ENCODE peak calls at places on chromosomes 3 and 15, in four cellular contexts. X is A549, I is kidney epithelial cell, F is astrocyte of the spinal cord. K is an unnamed sample.

GRCh38 chr3:13878711-13879101 is 1.2 kb downstream of the WNT7A start:
- DNase-seq in X (no peak), I (no peak), F (no peak), K (no peak)

GRCh38 chr15:93913871-93914270 is 317.5 kb upstream of the MCTP2 start:
- DNase-seq in X (no peak), I (no peak), F (no peak), K (no peak)

GRCh38 chr3:4688411-4688810 is 195.3 kb downstream of the ITPR1 start:
- DNase-seq in X (no peak), I (no peak), F (no peak), K (peak)

GRCh38 chr3:75265897-75266296 is 398.2 kb upstream of the FRG2C start:
- DNase-seq in X (no peak), I (no peak), F (no peak), K (no peak)

GRCh38 chr3:52310861-52311566 is 5.1 kb upstream of the DNAH1 start:
- DNase-seq in X (no peak), I (no peak), F (peak), K (no peak)

GRCh38 chr3:156739976-156740375 is 65.6 kb downstream of the TIPARP start:
- DNase-seq in X (no peak), I (no peak), F (no peak), K (no peak)

GRCh38 chr15:101022876-101023275 is 103.7 kb downstream of the LRRK1 start:
- DNase-seq in X (no peak), I (no peak), F (no peak), K (no peak)

GRCh38 chr15:69094124-69095030 is 66.1 kb upstream of the GLCE start:
- DNase-seq in X (no peak), I (no peak), F (no peak), K (no peak)

GRCh38 chr15:100861511-100861991 is 18.1 kb upstream of the ALDH1A3 start:
- DNase-seq in X (no peak), I (no peak), F (no peak), K (no peak)

GRCh38 chr3:15055019-15055557 is 10.0 kb downstream of the MRPS25 start:
- DNase-seq in X (no peak), I (no peak), F (peak), K (peak)

GRCh38 chr3:21934576-21934975 is 183.6 kb upstream of the ZNF385D start:
- DNase-seq in X (no peak), I (no peak), F (no peak), K (no peak)

GRCh38 chr15:90889736-90890456 is 5.6 kb downstream of the FES start:
- DNase-seq in X (no peak), I (no peak), F (no peak), K (no peak)

GRCh38 chr3:72164635-72164978 is 379.7 kb upstream of the PROK2 start:
- DNase-seq in X (no peak), I (no peak), F (no peak), K (no peak)

GRCh38 chr3:107958151-107958550 is 132.7 kb downstream of the CD47 start:
- DNase-seq in X (no peak), I (no peak), F (no peak), K (no peak)

GRCh38 chr3:121894191-121894990 is at the start of gene SLC15A2:
- DNase-seq in X (no peak), I (no peak), F (peak), K (no peak)

GRCh38 chr3:126016616-126017015 is 47.6 kb downstream of the ROPN1B start:
- DNase-seq in X (no peak), I (no peak), F (no peak), K (no peak)

GRCh38 chr3:123440181-123440580 is 8.7 kb downstream of the ADCY5 start:
- DNase-seq in X (no peak), I (no peak), F (no peak), K (no peak)

GRCh38 chr15:51499379-51499976 is 123.1 kb downstream of the DMXL2 start:
- DNase-seq in X (peak), I (no peak), F (peak), K (peak)

GRCh38 chr3:126180477-126181397 is at the start of gene ALDH1L1:
- DNase-seq in X (no peak), I (peak), F (peak), K (peak)

GRCh38 chr3:55615694-55616310 is 128.7 kb upstream of the WNT5A start:
- DNase-seq in X (no peak), I (no peak), F (no peak), K (peak)

GRCh38 chr3:96814581-96815567 is at the start of gene EPHA6:
- DNase-seq in X (no peak), I (no peak), F (no peak), K (no peak)

GRCh38 chr15:90829942-90830440 is 38.4 kb upstream of the FURIN start:
- DNase-seq in X (no peak), I (no peak), F (no peak), K (no peak)

GRCh38 chr3:50616003-50616769 is 765 bp upstream of the MAPKAPK3 start:
- DNase-seq in X (peak), I (no peak), F (peak), K (peak)

GRCh38 chr15:23647421-23648375 is at the start of gene MAGEL2:
- DNase-seq in X (no peak), I (no peak), F (peak), K (no peak)

GRCh38 chr15:23645379-23646164 is 2.1 kb downstream of the MAGEL2 start:
- DNase-seq in X (no peak), I (no peak), F (no peak), K (no peak)

GRCh38 chr15:23647001-23647295 is 719 bp downstream of the MAGEL2 start:
- DNase-seq in X (no peak), I (no peak), F (no peak), K (no peak)

GRCh38 chr15:23646165-23647000 is 1.3 kb downstream of the MAGEL2 start:
- DNase-seq in X (no peak), I (no peak), F (no peak), K (no peak)

GRCh38 chr15:23648920-23649515 is 1.4 kb upstream of the MAGEL2 start:
- DNase-seq in X (peak), I (no peak), F (no peak), K (peak)
- H3K4me3 ChIP-seq in X (no peak), I (no peak), F (no peak), K (no peak)

DNA sequence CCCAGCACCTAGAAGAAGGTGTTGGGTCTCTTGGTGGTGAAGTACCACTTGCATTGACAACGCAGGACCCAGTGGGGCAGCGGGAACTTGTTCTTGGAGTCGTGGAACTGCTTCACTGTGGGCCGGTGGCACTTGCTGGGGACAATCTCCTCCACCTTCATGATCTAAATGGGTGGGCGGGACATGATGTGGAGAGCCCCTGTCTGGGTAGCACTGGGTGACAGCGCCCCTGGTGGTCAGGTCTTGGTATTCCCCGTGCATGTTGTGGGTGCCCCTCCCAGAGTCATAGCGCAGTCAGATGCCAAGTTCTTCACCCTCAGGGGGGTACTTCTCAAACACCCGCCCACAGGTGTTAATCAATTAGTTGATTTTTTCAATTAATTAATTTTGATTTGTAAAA is 60.2 kb downstream of the AGBL1 start:
- DNase-seq in X (peak), I (no peak), F (no peak), K (no peak)
- TF ChIP-seq CTCF in X (no peak), I (no peak), F (peak), K (no peak)

DNA sequence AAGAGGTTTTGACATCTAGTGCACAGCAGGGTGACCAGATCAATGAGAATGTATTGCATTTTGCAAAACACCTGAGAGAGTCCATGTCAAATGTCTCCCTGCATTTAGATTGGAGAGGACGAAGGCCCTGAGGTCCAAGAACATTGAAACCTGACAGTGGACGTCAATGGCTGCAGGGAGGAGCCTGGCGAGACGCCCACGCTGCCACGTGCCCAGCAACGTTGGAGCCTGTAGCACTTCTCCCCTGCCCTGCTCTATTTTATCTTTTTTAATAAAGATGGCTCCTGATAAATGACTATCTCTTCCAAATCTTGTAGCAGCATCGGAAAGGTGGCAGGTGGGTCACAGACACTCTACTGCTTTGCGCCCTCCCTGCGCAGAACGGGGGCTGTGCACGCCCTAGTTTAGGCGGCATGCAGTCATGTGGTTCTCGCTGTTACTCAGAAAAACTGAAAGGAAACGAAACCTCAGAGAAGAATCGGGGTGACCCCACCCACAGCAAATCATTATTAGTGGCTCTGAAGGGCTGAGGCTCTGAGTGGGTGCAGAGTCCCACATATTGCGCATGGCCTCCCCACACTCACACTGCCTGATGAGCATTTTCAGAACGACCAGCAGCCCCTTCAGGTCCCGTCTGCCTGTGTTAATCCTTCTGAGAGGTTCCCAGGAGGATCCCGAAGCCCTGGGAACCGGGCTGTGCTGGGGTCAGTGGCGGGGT is 62.5 kb upstream of the TAMM41 start:
- DNase-seq in X (no peak), I (no peak), F (no peak), K (no peak)
- H3K4me3 ChIP-seq in X (no peak), I (no peak), F (no peak), K (no peak)

DNA sequence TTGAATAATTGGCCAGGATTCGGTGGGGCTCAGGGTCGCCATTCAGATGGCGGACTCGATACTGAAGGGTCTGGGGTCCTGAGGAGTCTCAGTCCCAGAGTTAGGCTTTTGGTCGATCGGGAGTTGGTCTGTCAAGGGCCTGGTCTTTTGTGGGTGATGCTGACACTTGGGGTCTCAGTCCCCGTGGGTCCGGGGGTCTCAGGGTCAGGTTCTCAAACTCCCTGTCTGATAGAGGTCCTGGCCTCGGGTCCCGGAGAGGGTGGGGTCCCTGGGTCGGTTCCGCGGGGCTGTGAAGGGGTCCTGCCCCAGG is 467 bp downstream of the NCKIPSD start:
- DNase-seq in X (no peak), I (no peak), F (no peak), K (no peak)
- TF ChIP-seq CTCF in X (no peak), I (no peak), F (no peak), K (no peak)

GRCh38 chr15:71115567-71116351 is 488 bp downstream of the THSD4 start:
- DNase-seq in X (peak), I (no peak), F (peak), K (no peak)
- H3K4me3 ChIP-seq in X (peak), I (peak), F (peak), K (peak)

DNA sequence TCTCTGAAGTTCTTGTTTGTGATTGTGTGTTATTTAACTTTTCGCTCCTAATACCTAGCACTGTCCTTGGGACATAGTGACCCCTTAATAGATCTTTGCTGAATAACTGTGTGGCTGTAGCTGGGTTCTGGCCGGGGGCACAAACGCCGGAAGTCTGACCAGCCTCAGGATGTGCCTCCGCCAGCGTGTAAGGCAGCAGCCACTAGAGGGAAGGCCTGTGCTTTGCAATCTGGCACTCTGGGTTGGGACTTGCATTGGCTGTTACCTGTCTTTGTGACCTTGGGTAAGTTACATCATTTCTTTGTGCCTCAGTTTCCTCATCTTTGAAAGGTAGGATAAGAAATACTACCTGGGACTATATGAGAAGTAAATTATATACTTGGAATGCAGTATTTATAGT is 158.7 kb downstream of the GHSR start:
- DNase-seq in X (peak), I (no peak), F (no peak), K (no peak)
- TF ChIP-seq CTCF in X (no peak), I (peak), F (peak), K (no peak)

DNA sequence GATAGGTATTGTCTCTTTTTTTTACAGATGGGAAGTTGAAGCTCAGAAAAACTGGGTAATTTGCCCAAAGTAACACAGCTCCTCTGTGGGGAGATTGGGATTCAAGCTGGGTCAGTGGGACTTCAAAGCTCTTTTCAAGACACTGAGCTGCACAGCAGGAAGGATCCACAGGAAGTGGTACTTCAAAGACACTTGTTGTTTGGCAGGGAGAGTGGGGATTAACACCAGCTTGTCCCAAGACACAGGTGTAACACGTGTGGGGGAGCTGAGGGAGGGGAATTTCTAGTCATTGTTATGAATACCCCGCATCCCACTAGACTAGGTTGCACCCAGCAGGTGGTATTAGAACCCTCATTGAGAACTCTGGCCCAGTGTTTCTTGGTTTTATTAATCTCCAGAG is 116.0 kb downstream of the FOXB1 start:
- DNase-seq in X (no peak), I (no peak), F (no peak), K (no peak)
- H3K4me3 ChIP-seq in X (no peak), I (no peak), F (no peak), K (no peak)

GRCh38 chr3:46498916-46499519 is 1.2 kb downstream of the RTP3 start:
- DNase-seq in X (no peak), I (no peak), F (no peak), K (no peak)

GRCh38 chr3:46500631-46501377 is 3.0 kb downstream of the RTP3 start:
- DNase-seq in X (no peak), I (no peak), F (peak), K (peak)

GRCh38 chr3:46497556-46498265 is at the start of gene RTP3:
- DNase-seq in X (no peak), I (no peak), F (no peak), K (no peak)

GRCh38 chr3:46495901-46496456 is 1.8 kb upstream of the RTP3 start:
- DNase-seq in X (no peak), I (no peak), F (peak), K (peak)

DNA sequence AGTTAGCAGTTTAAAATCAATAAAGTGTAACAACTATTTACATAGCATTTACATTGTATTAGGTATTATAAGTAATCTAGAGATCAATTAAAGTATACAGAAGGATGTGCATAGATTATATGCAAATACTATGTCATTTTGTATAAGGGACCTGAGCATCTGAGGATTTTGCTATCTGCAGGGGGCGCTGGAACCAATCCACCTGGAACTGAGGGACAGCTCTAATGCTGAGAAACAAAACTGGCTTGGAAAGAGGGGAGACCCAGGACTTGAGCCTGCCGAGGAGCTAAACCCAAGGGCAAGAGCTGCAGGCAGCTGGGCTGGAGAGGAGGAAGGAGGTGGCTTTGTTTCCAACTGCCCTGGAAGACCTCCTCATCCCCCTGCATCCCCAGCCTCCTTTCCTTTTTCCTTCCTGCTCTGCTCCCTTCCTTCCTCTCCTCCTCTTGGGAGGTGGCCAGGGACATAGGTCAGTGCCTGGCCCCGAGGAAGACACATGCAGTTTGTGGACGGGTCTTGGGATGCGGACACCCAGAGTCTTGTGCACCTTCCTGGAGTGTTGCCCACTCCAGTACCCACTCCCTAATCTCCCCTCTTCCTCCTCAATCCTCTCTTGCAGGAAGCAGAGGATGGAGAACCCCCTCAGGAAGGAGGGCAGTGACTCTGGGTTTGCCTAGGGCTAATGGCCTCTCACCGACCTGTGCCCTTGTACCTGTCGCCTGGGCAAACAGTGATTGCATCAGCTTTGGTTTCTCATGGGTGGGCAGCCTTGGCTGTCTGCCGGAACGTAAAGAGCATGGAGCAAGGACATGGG is 826 bp upstream of the RTP3 start:
- DNase-seq in X (no peak), I (no peak), F (no peak), K (no peak)
- TF ChIP-seq CTCF in X (peak), I (peak), F (peak), K (peak)

K was measured in foreskin fibroblast.